ENCODE peak calls at places on chromosomes 3 and 15, in four cellular contexts. W is body of pancreas, N is uterus, T is NB4. L is an unnamed sample.

GRCh38 chr15:92677998-92678397 is 22.4 kb upstream of the FAM174B start:
- DNase-seq in W (peak), N (no peak), T (no peak), L (no peak)

GRCh38 chr3:44039006-44039405 is 202.7 kb upstream of the TOPAZ1 start:
- DNase-seq in W (no peak), N (no peak), T (no peak), L (no peak)

GRCh38 chr3:88044411-88044810 is 14.4 kb downstream of the CGGBP1 start:
- DNase-seq in W (no peak), N (no peak), T (no peak), L (no peak)

GRCh38 chr3:192170031-192170430 is 557.3 kb downstream of the FGF12 start:
- DNase-seq in W (no peak), N (no peak), T (no peak), L (no peak)

GRCh38 chr15:36810656-36811449 is 231.4 kb downstream of the CDIN1 start:
- DNase-seq in W (no peak), N (no peak), T (no peak), L (no peak)

GRCh38 chr15:41559489-41560177 is 621 bp downstream of the TYRO3 start:
- DNase-seq in W (peak), N (peak), T (peak), L (peak)

GRCh38 chr3:129019266-129019665 is 18.2 kb downstream of the EFCC1 start:
- DNase-seq in W (no peak), N (no peak), T (no peak), L (no peak)

GRCh38 chr15:36844453-36845094 is 255.8 kb downstream of the MEIS2 start:
- DNase-seq in W (no peak), N (no peak), T (no peak), L (peak)

GRCh38 chr3:13891492-13892073 is 11.7 kb upstream of the WNT7A start:
- DNase-seq in W (no peak), N (no peak), T (peak), L (peak)

GRCh38 chr3:30964612-30965011 is 70.2 kb upstream of the GADL1 start:
- DNase-seq in W (no peak), N (no peak), T (no peak), L (no peak)

GRCh38 chr15:68578175-68578959 is 426 bp upstream of the CORO2B start:
- DNase-seq in W (peak), N (peak), T (peak), L (peak)

GRCh38 chr3:60886518-60886917 is 364.7 kb downstream of the FHIT start:
- DNase-seq in W (no peak), N (no peak), T (no peak), L (no peak)

GRCh38 chr3:114212646-114213045 is 24.7 kb downstream of the ZNF80 start:
- DNase-seq in W (no peak), N (no peak), T (no peak), L (no peak)

GRCh38 chr3:10311710-10312109 is 9.2 kb downstream of the SEC13 start:
- DNase-seq in W (no peak), N (no peak), T (no peak), L (no peak)

GRCh38 chr15:70451861-70452653 is 311.3 kb downstream of the UACA start:
- DNase-seq in W (peak), N (no peak), T (no peak), L (no peak)

GRCh38 chr15:78810377-78811123 is 714 bp downstream of the ADAMTS7 start:
- DNase-seq in W (peak), N (peak), T (peak), L (peak)

GRCh38 chr3:76570436-76571057 is 469.4 kb upstream of the ROBO2 start:
- DNase-seq in W (no peak), N (no peak), T (peak), L (no peak)

GRCh38 chr3:177538743-177539730 is 341.8 kb upstream of the TBL1XR1 start:
- DNase-seq in W (no peak), N (no peak), T (peak), L (no peak)

GRCh38 chr15:72116680-72117447 is 1.1 kb downstream of the MYO9A start:
- DNase-seq in W (peak), N (no peak), T (peak), L (peak)

GRCh38 chr3:134354612-134355275 is 19.5 kb downstream of the AMOTL2 start:
- DNase-seq in W (no peak), N (peak), T (no peak), L (no peak)

GRCh38 chr15:46260937-46261336 is 626.1 kb downstream of the SQOR start:
- DNase-seq in W (no peak), N (no peak), T (no peak), L (no peak)
- TF ChIP-seq CTCF in W (no peak), N (no peak), T (no peak), L (no peak)

GRCh38 chr15:31228980-31229826 is 97.4 kb upstream of the KLF13 start:
- DNase-seq in W (peak), N (no peak), T (peak), L (peak)
- TF ChIP-seq POLR2A in W (peak), N (no peak), T (no peak), L (no peak)

GRCh38 chr3:49607105-49607591 is 52.9 kb downstream of the BSN start:
- DNase-seq in W (no peak), N (no peak), T (no peak), L (peak)
- H3K4me3 ChIP-seq in W (no peak), N (no peak), T (no peak), L (no peak)

GRCh38 chr3:468172-468571 is 271.6 kb downstream of the CHL1 start:
- DNase-seq in W (no peak), N (no peak), T (peak), L (no peak)
- TF ChIP-seq CTCF in W (no peak), N (peak), T (peak), L (no peak)

GRCh38 chr15:101006931-101007687 is 88.0 kb downstream of the LRRK1 start:
- DNase-seq in W (peak), N (peak), T (peak), L (peak)
- TF ChIP-seq POLR2A in W (no peak), N (no peak), T (no peak), L (no peak)

DNA sequence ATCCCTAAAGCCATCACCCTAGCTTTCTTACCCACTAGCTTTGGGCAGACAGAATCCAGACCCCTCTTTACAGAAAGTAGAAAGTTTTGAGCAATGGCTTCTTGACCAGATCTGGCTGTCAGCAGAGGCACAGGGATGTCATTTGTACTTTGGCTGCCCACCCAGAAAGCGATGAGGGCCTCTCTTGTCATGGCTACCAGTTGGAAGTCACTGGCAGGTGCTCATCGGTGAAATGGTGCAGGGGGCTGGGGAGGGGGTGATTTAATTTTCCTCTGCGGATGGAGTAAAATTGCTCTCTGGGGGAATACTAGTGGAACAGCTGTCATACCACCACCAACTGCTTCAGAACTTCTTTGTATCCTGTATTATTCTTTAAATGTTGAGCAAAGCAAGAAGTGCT is 393.7 kb downstream of the LSAMP start:
- DNase-seq in W (no peak), N (no peak), T (no peak), L (no peak)
- H3K4me3 ChIP-seq in W (no peak), N (no peak), T (no peak), L (no peak)

GRCh38 chr15:43086551-43086950 is 19.3 kb downstream of the UBR1 start:
- DNase-seq in W (no peak), N (no peak), T (no peak), L (no peak)
- TF ChIP-seq CTCF in W (no peak), N (no peak), T (no peak), L (no peak)

DNA sequence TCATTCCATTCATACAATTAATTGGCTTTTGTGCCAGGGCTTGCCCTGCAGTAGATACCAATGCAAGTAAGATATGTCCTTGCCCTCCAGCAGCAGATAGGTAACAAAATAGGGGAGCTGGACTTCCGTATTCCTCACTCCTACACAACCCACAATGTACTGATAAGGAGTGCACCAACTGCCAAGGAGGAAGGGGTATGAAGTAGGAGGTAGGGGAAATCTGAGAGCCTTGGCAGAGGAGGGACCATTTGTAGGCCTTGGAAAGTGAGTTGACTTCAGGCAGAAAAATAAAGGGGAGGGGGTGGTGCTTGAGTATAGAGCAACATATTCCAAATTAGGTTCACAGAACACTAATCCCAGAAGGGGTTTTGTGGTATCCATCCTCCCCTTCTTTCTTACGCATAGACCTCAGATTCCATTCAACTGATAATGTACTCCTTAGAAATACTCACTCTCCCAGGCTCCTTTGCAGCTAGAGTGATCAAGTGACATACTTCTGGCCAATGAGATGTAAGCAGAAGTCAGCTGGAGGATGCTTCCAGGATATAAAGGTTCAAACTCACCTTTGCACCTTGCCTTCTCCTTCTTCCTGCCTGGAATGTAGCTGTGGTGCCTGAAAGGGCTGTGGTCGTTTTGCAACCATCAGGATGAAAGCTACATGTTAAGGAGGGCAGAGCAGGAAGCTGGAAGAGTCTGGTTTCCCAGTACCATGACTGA is 127.1 kb upstream of the SMAD3 start:
- DNase-seq in W (no peak), N (no peak), T (peak), L (no peak)
- TF ChIP-seq POLR2A in W (no peak), N (no peak), T (no peak), L (no peak)

DNA sequence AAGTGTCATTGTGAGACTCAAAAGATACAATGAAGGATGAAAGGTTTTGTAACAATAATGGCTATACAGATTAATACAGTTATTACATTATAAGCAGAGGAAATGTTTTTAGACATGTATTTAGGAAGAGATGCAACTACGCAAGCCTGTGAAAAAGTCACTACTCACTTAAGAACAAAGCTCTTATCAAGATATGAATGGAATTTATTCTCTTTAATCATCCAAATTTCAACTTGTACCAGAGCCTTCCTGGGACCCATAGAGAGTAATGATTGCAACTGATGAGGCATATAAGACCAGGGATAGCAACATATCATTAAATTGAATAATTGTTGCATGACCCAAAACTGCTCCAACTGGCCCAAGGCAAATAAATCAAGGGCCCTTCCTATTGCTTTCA is 43.1 kb downstream of the P3H2 start:
- DNase-seq in W (no peak), N (no peak), T (no peak), L (no peak)
- H3K4me3 ChIP-seq in W (no peak), N (no peak), T (no peak), L (no peak)